ENCODE peak calls at places on chromosomes 4 and X, in eight cellular contexts. One of them, this sample, is unnamed.

GRCh38 chrX:30663317-30663716 is 10.1 kb downstream of the GK start:
- DNase-seq in pancreas: no peak
- DNase-seq in esophagus squamous epithelium: no peak
- DNase-seq in HCT116: no peak
- DNase-seq in lower lobe of right lung: no peak
- DNase-seq in heart left ventricle: no peak
- DNase-seq in cardiac muscle cell: no peak
- DNase-seq in A549: no peak
- DNase-seq in this sample: no peak

GRCh38 chrX:51407520-51408409 is 75.1 kb downstream of the NUDT10 start:
- DNase-seq in HCT116: no peak
- DNase-seq in esophagus squamous epithelium: no peak
- DNase-seq in cardiac muscle cell: no peak
- DNase-seq in pancreas: no peak
- DNase-seq in heart left ventricle: no peak
- DNase-seq in lower lobe of right lung: peak; percentile 36
- DNase-seq in A549: no peak
- DNase-seq in this sample: no peak

GRCh38 chr4:95165926-95166524 is 382.7 kb downstream of the UNC5C start:
- DNase-seq in cardiac muscle cell: peak; percentile 87
- DNase-seq in pancreas: peak; percentile 9
- DNase-seq in lower lobe of right lung: no peak
- DNase-seq in HCT116: peak; percentile 57
- DNase-seq in heart left ventricle: no peak
- DNase-seq in esophagus squamous epithelium: no peak
- DNase-seq in A549: peak; percentile 28
- DNase-seq in this sample: peak; percentile 48

GRCh38 chr4:47513493-47513892 is 28.4 kb downstream of the ATP10D start:
- DNase-seq in cardiac muscle cell: no peak
- DNase-seq in esophagus squamous epithelium: no peak
- DNase-seq in A549: no peak
- DNase-seq in lower lobe of right lung: no peak
- DNase-seq in heart left ventricle: no peak
- DNase-seq in HCT116: no peak
- DNase-seq in pancreas: no peak
- DNase-seq in this sample: no peak

GRCh38 chrX:119477812-119478232 is 9.6 kb downstream of the SLC25A5 start:
- DNase-seq in pancreas: peak; percentile 62
- DNase-seq in lower lobe of right lung: no peak
- DNase-seq in A549: peak; percentile 58
- DNase-seq in heart left ventricle: no peak
- DNase-seq in cardiac muscle cell: peak; percentile 91
- DNase-seq in HCT116: no peak
- DNase-seq in esophagus squamous epithelium: no peak
- DNase-seq in this sample: no peak

GRCh38 chrX:39819921-39820849 is 277.6 kb downstream of the BCOR start:
- DNase-seq in A549: no peak
- DNase-seq in HCT116: no peak
- DNase-seq in pancreas: no peak
- DNase-seq in esophagus squamous epithelium: no peak
- DNase-seq in cardiac muscle cell: peak; percentile 61
- DNase-seq in heart left ventricle: peak; percentile 44
- DNase-seq in lower lobe of right lung: no peak
- DNase-seq in this sample: no peak

GRCh38 chr4:23877758-23878229 is 12.1 kb downstream of the PPARGC1A start:
- DNase-seq in lower lobe of right lung: no peak
- DNase-seq in heart left ventricle: no peak
- DNase-seq in pancreas: no peak
- DNase-seq in HCT116: no peak
- DNase-seq in cardiac muscle cell: peak; percentile 54
- DNase-seq in A549: no peak
- DNase-seq in esophagus squamous epithelium: no peak
- DNase-seq in this sample: no peak

GRCh38 chrX:144006811-144007210 is 122.9 kb downstream of the UBE2NL start:
- DNase-seq in esophagus squamous epithelium: no peak
- DNase-seq in heart left ventricle: no peak
- DNase-seq in cardiac muscle cell: peak; percentile 24
- DNase-seq in pancreas: no peak
- DNase-seq in lower lobe of right lung: no peak
- DNase-seq in HCT116: no peak
- DNase-seq in A549: no peak
- DNase-seq in this sample: peak; percentile 12

GRCh38 chr4:44186096-44186849 is 262.3 kb downstream of the KCTD8 start:
- DNase-seq in esophagus squamous epithelium: no peak
- DNase-seq in pancreas: no peak
- DNase-seq in A549: no peak
- DNase-seq in cardiac muscle cell: no peak
- DNase-seq in lower lobe of right lung: peak; percentile 32
- DNase-seq in HCT116: no peak
- DNase-seq in heart left ventricle: no peak
- DNase-seq in this sample: no peak

GRCh38 chrX:150907474-150907873 is 9.0 kb upstream of the CD99L2 start:
- DNase-seq in HCT116: no peak
- DNase-seq in pancreas: no peak
- DNase-seq in lower lobe of right lung: no peak
- DNase-seq in heart left ventricle: peak; percentile 80
- DNase-seq in A549: no peak
- DNase-seq in esophagus squamous epithelium: no peak
- DNase-seq in cardiac muscle cell: no peak
- DNase-seq in this sample: no peak

GRCh38 chr4:727576-727975 is 21.9 kb downstream of the PCGF3 start:
- DNase-seq in heart left ventricle: no peak
- DNase-seq in A549: no peak
- DNase-seq in HCT116: no peak
- DNase-seq in lower lobe of right lung: no peak
- DNase-seq in cardiac muscle cell: peak; percentile 16
- DNase-seq in pancreas: no peak
- DNase-seq in esophagus squamous epithelium: no peak
- DNase-seq in this sample: no peak
- H3K27ac ChIP-seq in heart left ventricle: no peak overlapping the region
- H3K27ac ChIP-seq in A549: peak overlapping the region; percentile 30
- H3K27ac ChIP-seq in HCT116: no peak overlapping the region
- H3K27ac ChIP-seq in lower lobe of right lung: no peak overlapping the region
- H3K27ac ChIP-seq in cardiac muscle cell: no peak overlapping the region
- H3K27ac ChIP-seq in pancreas: no peak overlapping the region
- H3K27ac ChIP-seq in esophagus squamous epithelium: no peak overlapping the region
- H3K27ac ChIP-seq in this sample: no peak overlapping the region

DNA sequence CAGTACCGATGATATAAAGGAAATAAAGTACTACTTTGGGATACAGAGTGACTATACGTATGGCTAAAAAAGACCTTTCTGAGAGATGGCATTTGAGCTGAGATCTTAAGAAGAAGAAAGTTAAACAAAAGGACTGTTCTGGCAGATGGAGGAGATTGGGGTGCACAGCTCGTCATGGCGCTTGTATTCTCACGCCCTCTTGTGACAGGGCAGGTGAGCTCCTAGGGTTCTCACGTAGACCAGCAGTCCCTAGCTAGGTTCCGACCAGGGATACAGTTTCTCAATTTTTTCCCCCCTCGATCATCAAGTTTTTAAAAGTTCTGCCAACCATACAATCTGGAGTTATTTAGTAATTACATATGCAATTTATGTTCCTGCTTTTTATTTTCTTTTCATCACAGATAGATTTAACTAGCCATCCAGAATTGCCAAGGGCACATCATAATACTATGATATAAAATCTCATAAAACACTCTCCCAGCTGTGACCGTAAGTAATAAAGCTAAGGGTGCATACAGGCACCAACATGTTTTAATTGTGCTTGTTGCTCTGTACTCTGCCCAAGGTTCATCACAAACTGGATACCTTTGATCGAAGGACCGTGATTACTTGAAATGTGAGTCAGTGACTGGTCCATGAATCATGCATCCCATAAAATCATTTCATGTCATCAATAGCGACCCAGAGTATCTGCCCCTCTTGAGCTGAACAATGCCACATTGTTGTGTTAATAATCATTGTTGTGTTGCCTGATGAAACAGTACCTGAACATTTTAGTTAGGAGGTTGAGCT is 69.4 kb upstream of the ZNF518B start:
- DNase-seq in HCT116: peak; percentile 91
- DNase-seq in pancreas: no peak
- DNase-seq in heart left ventricle: no peak
- DNase-seq in cardiac muscle cell: no peak
- DNase-seq in esophagus squamous epithelium: no peak
- DNase-seq in lower lobe of right lung: no peak
- DNase-seq in A549: no peak
- DNase-seq in this sample: peak; percentile 75
- TF ChIP-seq CTCF in HCT116: peak; percentile 34
- TF ChIP-seq CTCF in pancreas: no peak
- TF ChIP-seq CTCF in heart left ventricle: no peak
- TF ChIP-seq CTCF in cardiac muscle cell: no peak
- TF ChIP-seq CTCF in esophagus squamous epithelium: no peak
- TF ChIP-seq CTCF in lower lobe of right lung: no peak
- TF ChIP-seq CTCF in A549: no peak
- TF ChIP-seq CTCF in this sample: no peak

GRCh38 chrX:19350831-19351447 is 7.2 kb downstream of the PDHA1 start:
- DNase-seq in A549: no peak
- DNase-seq in heart left ventricle: no peak
- DNase-seq in esophagus squamous epithelium: no peak
- DNase-seq in cardiac muscle cell: no peak
- DNase-seq in lower lobe of right lung: no peak
- DNase-seq in pancreas: no peak
- DNase-seq in HCT116: no peak
- DNase-seq in this sample: no peak
- H3K27ac ChIP-seq in A549: no peak overlapping the region
- H3K27ac ChIP-seq in heart left ventricle: no peak overlapping the region
- H3K27ac ChIP-seq in esophagus squamous epithelium: no peak overlapping the region
- H3K27ac ChIP-seq in cardiac muscle cell: no peak overlapping the region
- H3K27ac ChIP-seq in lower lobe of right lung: no peak overlapping the region
- H3K27ac ChIP-seq in pancreas: no peak overlapping the region
- H3K27ac ChIP-seq in HCT116: no peak overlapping the region
- H3K27ac ChIP-seq in this sample: no peak overlapping the region

GRCh38 chr4:121535351-121535750 is 154.5 kb upstream of the QRFPR start:
- DNase-seq in HCT116: no peak
- DNase-seq in cardiac muscle cell: no peak
- DNase-seq in lower lobe of right lung: no peak
- DNase-seq in esophagus squamous epithelium: no peak
- DNase-seq in pancreas: no peak
- DNase-seq in heart left ventricle: no peak
- DNase-seq in A549: no peak
- DNase-seq in this sample: no peak
- TF ChIP-seq CTCF in HCT116: peak; percentile 14
- TF ChIP-seq CTCF in cardiac muscle cell: no peak
- TF ChIP-seq CTCF in lower lobe of right lung: no peak
- TF ChIP-seq CTCF in esophagus squamous epithelium: no peak
- TF ChIP-seq CTCF in pancreas: no peak
- TF ChIP-seq CTCF in heart left ventricle: no peak
- TF ChIP-seq CTCF in A549: no peak
- TF ChIP-seq CTCF in this sample: no peak

This sample was measured in RWPE1.